ENCODE peak calls at places on chromosomes 2 and 18, in five cellular contexts. One of them, this sample, is unnamed. For H3K4me1, the result is how much of the 10 kb centered on the place peaks cover.

GRCh38 chr2:240963065-240963375 is 35.4 kb upstream of the SNED1 start:
- DNase-seq in suprapubic skin: no peak
- DNase-seq in sigmoid colon: no peak
- DNase-seq in tibial artery: no peak
- DNase-seq in thyroid gland: no peak
- DNase-seq in this sample: peak

GRCh38 chr2:48343571-48344440 is 186.1 kb upstream of the STON1 start:
- DNase-seq in tibial artery: no peak
- DNase-seq in sigmoid colon: no peak
- DNase-seq in suprapubic skin: no peak
- DNase-seq in thyroid gland: no peak
- DNase-seq in this sample: no peak

GRCh38 chr2:46164581-46165301 is 132.5 kb upstream of the EPAS1 start:
- DNase-seq in suprapubic skin: no peak
- DNase-seq in tibial artery: peak
- DNase-seq in sigmoid colon: peak
- DNase-seq in thyroid gland: peak
- DNase-seq in this sample: peak

GRCh38 chr18:77069482-77069881 is 63.1 kb downstream of the MBP start:
- DNase-seq in sigmoid colon: no peak
- DNase-seq in tibial artery: no peak
- DNase-seq in suprapubic skin: no peak
- DNase-seq in thyroid gland: no peak
- DNase-seq in this sample: no peak

GRCh38 chr18:26549103-26549485 is 741 bp upstream of the KCTD1 start:
- DNase-seq in thyroid gland: peak
- DNase-seq in tibial artery: no peak
- DNase-seq in suprapubic skin: no peak
- DNase-seq in sigmoid colon: peak
- DNase-seq in this sample: no peak

GRCh38 chr2:102664439-102665042 is 45.2 kb downstream of the SLC9A2 start:
- DNase-seq in thyroid gland: no peak
- DNase-seq in suprapubic skin: no peak
- DNase-seq in tibial artery: no peak
- DNase-seq in sigmoid colon: no peak
- DNase-seq in this sample: peak

GRCh38 chr2:238090887-238091286 is 9.3 kb upstream of the ESPNL start:
- DNase-seq in suprapubic skin: peak
- DNase-seq in thyroid gland: no peak
- DNase-seq in tibial artery: no peak
- DNase-seq in sigmoid colon: no peak
- DNase-seq in this sample: peak

GRCh38 chr2:207090389-207090788 is 75.4 kb downstream of the KLF7 start:
- DNase-seq in suprapubic skin: no peak
- DNase-seq in tibial artery: no peak
- DNase-seq in thyroid gland: no peak
- DNase-seq in sigmoid colon: no peak
- DNase-seq in this sample: no peak

GRCh38 chr2:119430023-119430498 is 1.6 kb upstream of the TMEM37 start:
- DNase-seq in tibial artery: peak
- DNase-seq in thyroid gland: peak
- DNase-seq in suprapubic skin: no peak
- DNase-seq in sigmoid colon: no peak
- DNase-seq in this sample: no peak

GRCh38 chr2:235850289-235850688 is 317.9 kb downstream of the GBX2 start:
- DNase-seq in tibial artery: no peak
- DNase-seq in suprapubic skin: no peak
- DNase-seq in sigmoid colon: no peak
- DNase-seq in thyroid gland: no peak
- DNase-seq in this sample: no peak

GRCh38 chr2:61763605-61764034 is 90.2 kb downstream of the FAM161A start:
- DNase-seq in tibial artery: peak
- DNase-seq in sigmoid colon: peak
- DNase-seq in thyroid gland: peak
- DNase-seq in suprapubic skin: peak
- DNase-seq in this sample: peak

GRCh38 chr2:1990724-1991123 is 246.4 kb upstream of the PXDN start:
- DNase-seq in thyroid gland: peak
- DNase-seq in sigmoid colon: peak
- DNase-seq in suprapubic skin: no peak
- DNase-seq in tibial artery: no peak
- DNase-seq in this sample: no peak

GRCh38 chr2:161419338-161419965 is 3.4 kb downstream of the TBR1 start:
- DNase-seq in suprapubic skin: no peak
- DNase-seq in sigmoid colon: no peak
- DNase-seq in thyroid gland: no peak
- DNase-seq in tibial artery: no peak
- DNase-seq in this sample: no peak

GRCh38 chr18:62183578-62184195 is 3.2 kb downstream of the PIGN start:
- DNase-seq in tibial artery: no peak
- DNase-seq in suprapubic skin: no peak
- DNase-seq in sigmoid colon: no peak
- DNase-seq in thyroid gland: peak
- DNase-seq in this sample: no peak

GRCh38 chr2:241991236-241991635 is 121.7 kb downstream of the RTP5 start:
- DNase-seq in tibial artery: peak
- DNase-seq in suprapubic skin: peak
- DNase-seq in sigmoid colon: no peak
- DNase-seq in thyroid gland: no peak
- DNase-seq in this sample: no peak

GRCh38 chr2:165870346-165870745 is 76.3 kb upstream of the GALNT3 start:
- DNase-seq in sigmoid colon: no peak
- DNase-seq in tibial artery: no peak
- DNase-seq in suprapubic skin: no peak
- DNase-seq in thyroid gland: no peak
- DNase-seq in this sample: no peak

GRCh38 chr2:179428659-179429058 is 164.0 kb upstream of the SESTD1 start:
- DNase-seq in suprapubic skin: no peak
- DNase-seq in tibial artery: no peak
- DNase-seq in thyroid gland: no peak
- DNase-seq in sigmoid colon: no peak
- DNase-seq in this sample: no peak

GRCh38 chr2:147558620-147559019 is 286.2 kb upstream of the ACVR2A start:
- DNase-seq in tibial artery: no peak
- DNase-seq in thyroid gland: no peak
- DNase-seq in suprapubic skin: no peak
- DNase-seq in sigmoid colon: no peak
- DNase-seq in this sample: no peak

GRCh38 chr2:216777637-216778273 is 82.1 kb downstream of the TNP1 start:
- DNase-seq in sigmoid colon: no peak
- DNase-seq in tibial artery: no peak
- DNase-seq in thyroid gland: no peak
- DNase-seq in suprapubic skin: no peak
- DNase-seq in this sample: no peak

GRCh38 chr2:149221898-149222297 is 108.5 kb upstream of the LYPD6 start:
- DNase-seq in thyroid gland: no peak
- DNase-seq in tibial artery: no peak
- DNase-seq in suprapubic skin: no peak
- DNase-seq in sigmoid colon: no peak
- DNase-seq in this sample: no peak

GRCh38 chr2:149226790-149227189 is 103.6 kb upstream of the LYPD6 start:
- DNase-seq in sigmoid colon: no peak
- DNase-seq in suprapubic skin: no peak
- DNase-seq in thyroid gland: no peak
- DNase-seq in tibial artery: no peak
- DNase-seq in this sample: no peak

GRCh38 chr2:149223472-149224062 is 106.8 kb upstream of the LYPD6 start:
- DNase-seq in thyroid gland: no peak
- DNase-seq in tibial artery: no peak
- DNase-seq in sigmoid colon: no peak
- DNase-seq in suprapubic skin: no peak
- DNase-seq in this sample: no peak

GRCh38 chr2:149225446-149225845 is 104.9 kb upstream of the LYPD6 start:
- DNase-seq in tibial artery: no peak
- DNase-seq in sigmoid colon: no peak
- DNase-seq in suprapubic skin: no peak
- DNase-seq in thyroid gland: no peak
- DNase-seq in this sample: no peak

GRCh38 chr2:149224458-149224857 is 105.9 kb upstream of the LYPD6 start:
- DNase-seq in tibial artery: no peak
- DNase-seq in thyroid gland: no peak
- DNase-seq in sigmoid colon: no peak
- DNase-seq in suprapubic skin: no peak
- DNase-seq in this sample: no peak
- H3K4me3 ChIP-seq in tibial artery: no peak
- H3K4me3 ChIP-seq in thyroid gland: no peak
- H3K4me3 ChIP-seq in sigmoid colon: no peak
- H3K4me3 ChIP-seq in suprapubic skin: no peak
- H3K4me3 ChIP-seq in this sample: no peak

GRCh38 chr18:47917923-47918610 is 12.4 kb downstream of the SMAD2 start:
- DNase-seq in sigmoid colon: no peak
- DNase-seq in thyroid gland: no peak
- DNase-seq in suprapubic skin: no peak
- DNase-seq in tibial artery: no peak
- DNase-seq in this sample: no peak
- H3K4me1 ChIP-seq in sigmoid colon: half or more
- H3K4me1 ChIP-seq in thyroid gland: under half
- H3K4me1 ChIP-seq in suprapubic skin: under half
- H3K4me1 ChIP-seq in tibial artery: under half
- H3K4me1 ChIP-seq in this sample: under half

GRCh38 chr2:219079417-219079816 is 18.7 kb upstream of the IHH start:
- DNase-seq in tibial artery: no peak
- DNase-seq in suprapubic skin: no peak
- DNase-seq in sigmoid colon: no peak
- DNase-seq in thyroid gland: peak
- DNase-seq in this sample: no peak
- H3K4me3 ChIP-seq in tibial artery: no peak
- H3K4me3 ChIP-seq in suprapubic skin: no peak
- H3K4me3 ChIP-seq in sigmoid colon: no peak
- H3K4me3 ChIP-seq in thyroid gland: no peak
- H3K4me3 ChIP-seq in this sample: no peak

DNA sequence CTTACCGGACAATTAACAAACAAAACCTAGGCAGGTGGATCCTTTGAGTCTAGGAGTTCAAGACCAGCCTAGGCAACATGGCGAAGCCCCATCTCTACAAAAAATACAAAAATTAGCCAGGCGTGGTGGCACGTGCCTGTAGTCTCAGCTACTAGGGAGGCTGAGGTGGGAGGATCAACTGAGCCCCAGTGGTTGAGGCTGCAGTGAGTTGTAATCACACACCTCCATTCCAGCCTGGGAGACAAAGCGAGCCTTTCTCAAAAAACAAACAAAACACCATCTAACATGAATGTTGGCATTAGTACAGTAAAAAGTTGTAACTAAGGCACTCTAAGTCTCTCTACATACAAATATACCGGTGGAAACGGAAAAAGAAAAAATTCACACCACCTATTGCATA is 5.3 kb downstream of the SP3 start:
- DNase-seq in sigmoid colon: no peak
- DNase-seq in suprapubic skin: no peak
- DNase-seq in thyroid gland: no peak
- DNase-seq in tibial artery: no peak
- DNase-seq in this sample: no peak
- H3K4me1 ChIP-seq in sigmoid colon: half or more
- H3K4me1 ChIP-seq in suprapubic skin: half or more
- H3K4me1 ChIP-seq in thyroid gland: under half
- H3K4me1 ChIP-seq in tibial artery: under half
- H3K4me1 ChIP-seq in this sample: under half

GRCh38 chr18:57908092-57908491 is 105.0 kb upstream of the ATP8B1 start:
- DNase-seq in sigmoid colon: no peak
- DNase-seq in tibial artery: no peak
- DNase-seq in thyroid gland: no peak
- DNase-seq in suprapubic skin: no peak
- DNase-seq in this sample: no peak

GRCh38 chr18:57906852-57907251 is 103.7 kb upstream of the ATP8B1 start:
- DNase-seq in thyroid gland: no peak
- DNase-seq in sigmoid colon: no peak
- DNase-seq in tibial artery: no peak
- DNase-seq in suprapubic skin: no peak
- DNase-seq in this sample: no peak

GRCh38 chr18:57910817-57911216 is 107.7 kb upstream of the ATP8B1 start:
- DNase-seq in suprapubic skin: no peak
- DNase-seq in tibial artery: no peak
- DNase-seq in thyroid gland: no peak
- DNase-seq in sigmoid colon: no peak
- DNase-seq in this sample: no peak

GRCh38 chr18:57909620-57910019 is 106.5 kb upstream of the ATP8B1 start:
- DNase-seq in suprapubic skin: no peak
- DNase-seq in thyroid gland: no peak
- DNase-seq in tibial artery: no peak
- DNase-seq in sigmoid colon: no peak
- DNase-seq in this sample: no peak

GRCh38 chr18:57910134-57910533 is 107.0 kb upstream of the ATP8B1 start:
- DNase-seq in tibial artery: no peak
- DNase-seq in thyroid gland: no peak
- DNase-seq in suprapubic skin: no peak
- DNase-seq in sigmoid colon: no peak
- DNase-seq in this sample: no peak
- H3K4me3 ChIP-seq in tibial artery: no peak
- H3K4me3 ChIP-seq in thyroid gland: no peak
- H3K4me3 ChIP-seq in suprapubic skin: no peak
- H3K4me3 ChIP-seq in sigmoid colon: no peak
- H3K4me3 ChIP-seq in this sample: no peak

GRCh38 chr2:190888449-190888848 is 7.8 kb downstream of the GLS start:
- DNase-seq in suprapubic skin: no peak
- DNase-seq in thyroid gland: no peak
- DNase-seq in sigmoid colon: no peak
- DNase-seq in tibial artery: no peak
- DNase-seq in this sample: no peak
- H3K4me1 ChIP-seq in suprapubic skin: half or more
- H3K4me1 ChIP-seq in thyroid gland: half or more
- H3K4me1 ChIP-seq in sigmoid colon: half or more
- H3K4me1 ChIP-seq in tibial artery: under half
- H3K4me1 ChIP-seq in this sample: under half

DNA sequence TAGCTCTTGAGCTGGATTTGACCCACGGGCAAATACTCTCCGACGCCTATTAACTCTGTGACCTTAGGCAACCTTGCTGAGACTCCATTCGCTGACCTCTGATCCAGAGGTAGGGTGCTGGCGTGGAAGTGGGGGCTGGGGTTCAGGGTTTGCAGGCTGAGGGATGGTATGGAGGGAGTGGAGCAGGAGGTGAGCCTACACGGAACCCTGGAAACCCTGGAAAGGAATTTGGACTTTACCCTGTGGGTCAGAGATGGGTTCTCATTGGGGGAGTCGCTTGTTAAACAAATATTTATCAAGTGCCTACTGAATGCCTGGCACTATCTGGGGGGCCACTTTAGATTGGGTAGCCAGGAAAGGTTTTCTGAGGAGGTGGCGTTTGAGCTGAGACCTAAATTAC is 58.2 kb upstream of the FZD7 start:
- DNase-seq in suprapubic skin: no peak
- DNase-seq in tibial artery: no peak
- DNase-seq in thyroid gland: no peak
- DNase-seq in sigmoid colon: no peak
- DNase-seq in this sample: no peak
- H3K4me3 ChIP-seq in suprapubic skin: no peak
- H3K4me3 ChIP-seq in tibial artery: no peak
- H3K4me3 ChIP-seq in thyroid gland: no peak
- H3K4me3 ChIP-seq in sigmoid colon: no peak
- H3K4me3 ChIP-seq in this sample: no peak

DNA sequence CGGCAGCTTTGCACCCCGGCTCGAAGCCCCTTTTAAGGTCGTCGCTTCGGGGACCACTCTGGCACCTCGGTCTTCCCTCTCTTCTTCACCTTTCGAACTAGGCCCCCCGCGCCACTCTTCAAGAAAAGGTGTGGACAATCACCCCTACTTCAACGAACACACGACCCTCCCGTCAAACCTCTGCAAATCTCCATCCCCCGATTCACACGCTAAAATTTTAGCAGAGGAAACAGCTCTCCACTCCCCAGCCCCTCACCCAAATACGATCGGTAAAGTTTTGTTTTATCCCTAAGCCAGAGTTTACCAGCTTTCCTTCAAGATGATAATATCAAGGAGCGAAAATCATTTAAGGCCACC is 85.4 kb downstream of the RBMS1 start:
- DNase-seq in suprapubic skin: peak
- DNase-seq in tibial artery: no peak
- DNase-seq in thyroid gland: no peak
- DNase-seq in sigmoid colon: no peak
- DNase-seq in this sample: no peak
- H3K4me1 ChIP-seq in suprapubic skin: half or more
- H3K4me1 ChIP-seq in tibial artery: under half
- H3K4me1 ChIP-seq in thyroid gland: under half
- H3K4me1 ChIP-seq in sigmoid colon: half or more
- H3K4me1 ChIP-seq in this sample: half or more